ENCODE peak calls at places on chromosomes 16 and 17, in nine cellular contexts. K, S, T, C, H, B, M, R and Z are unnamed samples. For H3K4me1, the result is how much of the 10 kb centered on the place peaks cover.

GRCh38 chr17:17666111-17666714 is 15.0 kb upstream of the RAI1 start:
- DNase-seq in K (peak), S (peak), T (no peak), C (no peak), H (no peak), B (peak), M (peak), R (peak), Z (no peak)

GRCh38 chr17:16013943-16014407 is 14.4 kb downstream of the TTC19 start:
- DNase-seq in K (peak), S (peak), T (no peak), C (peak), H (no peak), B (peak), M (no peak), R (peak), Z (peak)

GRCh38 chr17:76481091-76481655 is 13.8 kb downstream of the AANAT start:
- DNase-seq in K (no peak), S (no peak), T (no peak), C (no peak), H (no peak), B (no peak), M (no peak), R (no peak), Z (no peak)

GRCh38 chr17:50225693-50226092 is 24.3 kb upstream of the COL1A1 start:
- DNase-seq in K (no peak), S (no peak), T (no peak), C (no peak), H (no peak), B (no peak), M (peak), R (no peak), Z (no peak)

GRCh38 chr16:67115649-67116048 is 5.9 kb downstream of the PHAF1 start:
- DNase-seq in K (peak), S (peak), T (no peak), C (peak), H (no peak), B (peak), M (peak), R (peak), Z (no peak)

GRCh38 chr16:11632455-11632921 is 35.8 kb upstream of the SNN start:
- DNase-seq in K (no peak), S (peak), T (no peak), C (no peak), H (no peak), B (no peak), M (no peak), R (no peak), Z (peak)

GRCh38 chr17:80675451-80676095 is 130.9 kb downstream of the RPTOR start:
- DNase-seq in K (no peak), S (no peak), T (no peak), C (no peak), H (peak), B (no peak), M (no peak), R (peak), Z (no peak)

GRCh38 chr16:69106491-69107291 is 1.2 kb downstream of the HAS3 start:
- DNase-seq in K (no peak), S (no peak), T (peak), C (no peak), H (peak), B (no peak), M (no peak), R (peak), Z (no peak)

GRCh38 chr17:79255926-79256325 is 181.3 kb downstream of the ENGASE start:
- DNase-seq in K (no peak), S (no peak), T (no peak), C (no peak), H (no peak), B (no peak), M (no peak), R (no peak), Z (no peak)

GRCh38 chr16:23909792-23910418 is 74.1 kb downstream of the PRKCB start:
- DNase-seq in K (no peak), S (no peak), T (no peak), C (no peak), H (no peak), B (no peak), M (no peak), R (no peak), Z (no peak)

GRCh38 chr16:67141391-67141790 is 9.4 kb downstream of the B3GNT9 start:
- DNase-seq in K (no peak), S (no peak), T (no peak), C (no peak), H (no peak), B (no peak), M (no peak), R (no peak), Z (no peak)

GRCh38 chr17:81484195-81484979 is 28.2 kb downstream of the ACTG1 start:
- DNase-seq in K (peak), S (peak), T (peak), C (peak), H (peak), B (peak), M (no peak), R (peak), Z (peak)

GRCh38 chr17:77610980-77611641 is 347.4 kb upstream of the TNRC6C start:
- DNase-seq in K (no peak), S (no peak), T (no peak), C (no peak), H (no peak), B (no peak), M (no peak), R (no peak), Z (no peak)

GRCh38 chr17:74738051-74738996 is 1.3 kb downstream of the RAB37 start:
- DNase-seq in K (peak), S (no peak), T (no peak), C (no peak), H (no peak), B (peak), M (no peak), R (no peak), Z (peak)

GRCh38 chr17:59844884-59845594 is 47.7 kb downstream of the TUBD1 start:
- DNase-seq in K (peak), S (peak), T (no peak), C (no peak), H (no peak), B (peak), M (peak), R (peak), Z (peak)

GRCh38 chr17:64508683-64509082 is 1.9 kb downstream of the CEP95 start:
- DNase-seq in K (no peak), S (no peak), T (no peak), C (no peak), H (no peak), B (no peak), M (no peak), R (no peak), Z (no peak)
- H3K4me2 ChIP-seq in K (peak), S (peak), T (peak), C (peak), H (no peak), B (peak), M (peak), R (peak), Z (peak)

GRCh38 chr17:29867643-29868181 is 62.3 kb downstream of the SSH2 start:
- DNase-seq in K (no peak), S (no peak), T (no peak), C (no peak), H (no peak), B (peak), M (no peak), R (no peak), Z (no peak)
- TF ChIP-seq CTCF in K (peak), S (peak), T (no peak), C (peak), H (peak), B (peak), M (peak), R (peak), Z (peak)

GRCh38 chr16:50685456-50686058 is 4.4 kb upstream of the SNX20 start:
- DNase-seq in K (no peak), S (no peak), T (no peak), C (no peak), H (no peak), B (no peak), M (no peak), R (no peak), Z (no peak)

GRCh38 chr16:50680907-50681885 is at the start of gene SNX20:
- DNase-seq in K (no peak), S (no peak), T (no peak), C (no peak), H (no peak), B (no peak), M (no peak), R (no peak), Z (no peak)

GRCh38 chr16:50680556-50680893 is 587 bp downstream of the SNX20 start:
- DNase-seq in K (no peak), S (no peak), T (no peak), C (no peak), H (no peak), B (no peak), M (no peak), R (no peak), Z (no peak)

GRCh38 chr16:50684823-50685455 is 3.8 kb upstream of the SNX20 start:
- DNase-seq in K (no peak), S (no peak), T (no peak), C (no peak), H (no peak), B (no peak), M (no peak), R (no peak), Z (no peak)

DNA sequence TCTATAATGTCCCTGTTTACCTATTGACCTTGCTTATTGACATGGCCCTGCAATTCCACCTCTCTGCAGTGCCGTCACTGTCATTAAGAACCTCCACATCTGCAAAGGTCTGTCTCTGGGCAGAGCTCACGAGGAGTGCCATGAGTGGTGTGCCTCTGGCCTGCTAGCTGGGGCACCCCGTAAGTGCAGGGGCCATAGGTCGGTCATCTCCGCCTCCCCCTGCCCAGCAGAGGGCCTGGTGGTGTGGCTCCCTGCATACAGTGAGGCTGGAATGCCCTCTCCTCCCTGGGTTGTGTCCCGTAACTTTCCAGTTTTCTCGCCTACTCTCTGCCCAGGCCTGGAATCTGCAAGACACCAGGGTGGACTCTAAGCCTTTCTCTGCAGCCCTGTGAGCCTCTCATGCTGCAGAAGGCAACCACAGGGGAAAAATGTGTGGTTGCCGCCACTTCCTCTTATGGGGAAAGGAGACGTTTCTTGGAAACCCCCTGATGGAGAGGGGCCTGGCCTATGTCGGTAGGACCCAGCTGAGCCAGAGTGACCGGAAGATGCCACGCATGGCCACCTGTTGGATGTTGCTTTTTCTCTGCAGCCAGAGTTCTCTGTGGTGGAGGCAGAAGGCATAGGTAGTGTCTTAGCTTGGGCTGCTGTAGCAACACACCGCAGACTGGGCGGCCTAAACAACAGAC is 2.7 kb upstream of the SNX20 start:
- DNase-seq in K (no peak), S (no peak), T (no peak), C (no peak), H (no peak), B (no peak), M (no peak), R (no peak), Z (no peak)
- H3K4me1 ChIP-seq in K (under half), S (under half), T (under half), C (under half), H (under half), B (under half), M (under half), R (under half), Z (under half)

GRCh38 chr16:70478169-70478568 is 23.8 kb downstream of the FCSK start:
- DNase-seq in K (no peak), S (no peak), T (no peak), C (no peak), H (no peak), B (no peak), M (no peak), R (no peak), Z (no peak)
- H3K4me2 ChIP-seq in K (no peak), S (no peak), T (no peak), C (no peak), H (no peak), B (no peak), M (no peak), R (no peak), Z (no peak)

GRCh38 chr17:7695586-7695985 is 7.3 kb downstream of the WRAP53 start:
- DNase-seq in K (no peak), S (no peak), T (no peak), C (no peak), H (no peak), B (no peak), M (no peak), R (no peak), Z (no peak)
- TF ChIP-seq CTCF in K (no peak), S (no peak), T (no peak), C (no peak), H (no peak), B (no peak), M (no peak), R (no peak), Z (no peak)

GRCh38 chr16:2518823-2519710 is 1.1 kb upstream of the AMDHD2 start:
- DNase-seq in K (no peak), S (no peak), T (no peak), C (no peak), H (peak), B (no peak), M (no peak), R (no peak), Z (no peak)

GRCh38 chr16:2519711-2520080 is 475 bp upstream of the AMDHD2 start:
- DNase-seq in K (no peak), S (no peak), T (no peak), C (no peak), H (no peak), B (no peak), M (no peak), R (no peak), Z (no peak)

GRCh38 chr16:2520784-2521577 is 810 bp downstream of the AMDHD2 start:
- DNase-seq in K (no peak), S (no peak), T (peak), C (no peak), H (peak), B (peak), M (peak), R (no peak), Z (peak)

GRCh38 chr16:2517954-2518605 is 2.1 kb upstream of the AMDHD2 start:
- DNase-seq in K (no peak), S (no peak), T (no peak), C (no peak), H (no peak), B (no peak), M (no peak), R (no peak), Z (no peak)

GRCh38 chr16:2520097-2520783 is at the start of gene AMDHD2:
- DNase-seq in K (peak), S (peak), T (peak), C (peak), H (peak), B (peak), M (peak), R (peak), Z (peak)
- H3K4me1 ChIP-seq in K (under half), S (under half), T (under half), C (under half), H (under half), B (under half), M (under half), R (under half), Z (half or more)

DNA sequence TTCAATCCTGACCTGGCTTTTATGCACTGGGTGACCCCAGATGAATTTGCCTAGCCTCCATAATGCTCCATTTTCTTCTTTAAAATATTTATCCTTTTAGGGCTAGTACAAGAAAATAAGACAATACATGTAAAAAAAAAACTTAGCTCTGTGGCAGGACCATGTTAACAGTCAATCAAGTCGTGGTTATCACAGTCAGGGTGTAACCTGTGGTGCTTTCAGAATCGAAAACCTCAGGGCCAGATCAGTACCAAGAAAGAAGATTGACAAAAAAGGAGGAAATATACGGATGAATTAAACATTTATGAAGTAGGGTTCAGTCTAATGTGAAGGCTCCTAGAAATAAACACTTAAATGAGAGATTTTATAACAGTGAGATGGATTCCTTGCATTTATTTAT is 347.2 kb upstream of the MAF start:
- DNase-seq in K (no peak), S (no peak), T (no peak), C (no peak), H (no peak), B (no peak), M (no peak), R (no peak), Z (no peak)
- H3K4me2 ChIP-seq in K (no peak), S (no peak), T (no peak), C (no peak), H (no peak), B (no peak), M (no peak), R (no peak), Z (no peak)